ENCODE peak calls at places on chromosomes 13 and 19, in eight cellular contexts. S is IMR-90, Y is amniotic epithelial cell, U is NCI-H2081, Q is psoas muscle, I is thoracic aorta, M is GDM1, A is SK-N-SH. X is an unnamed sample.

GRCh38 chr13:47327856-47328255 is 431.0 kb upstream of the HTR2A start:
- DNase-seq in S (no peak), Y (peak), U (no peak), Q (no peak), I (no peak), M (no peak), A (no peak), X (no peak)

GRCh38 chr19:41928221-41928683 is at the start of gene ERFL:
- DNase-seq in S (no peak), Y (no peak), U (no peak), Q (no peak), I (no peak), M (peak), A (peak), X (peak)

GRCh38 chr19:10831980-10832658 is 3.9 kb downstream of the TMED1 start:
- DNase-seq in S (no peak), Y (no peak), U (no peak), Q (no peak), I (no peak), M (no peak), A (no peak), X (peak)

GRCh38 chr19:29574518-29574917 is 31.6 kb upstream of the POP4 start:
- DNase-seq in S (no peak), Y (no peak), U (no peak), Q (no peak), I (no peak), M (no peak), A (no peak), X (peak)

GRCh38 chr19:18167975-18168645 is 5.5 kb upstream of the IFI30 start:
- DNase-seq in S (peak), Y (peak), U (no peak), Q (peak), I (no peak), M (peak), A (peak), X (peak)

GRCh38 chr13:71632721-71633120 is 234.3 kb downstream of the DACH1 start:
- DNase-seq in S (no peak), Y (no peak), U (no peak), Q (no peak), I (no peak), M (no peak), A (no peak), X (no peak)

GRCh38 chr19:1221141-1221903 is 15.7 kb downstream of the STK11 start:
- DNase-seq in S (peak), Y (peak), U (no peak), Q (peak), I (no peak), M (no peak), A (peak), X (no peak)

GRCh38 chr19:23909222-23909621 is 5.5 kb upstream of the ZNF726 start:
- DNase-seq in S (no peak), Y (no peak), U (no peak), Q (no peak), I (no peak), M (no peak), A (no peak), X (no peak)

GRCh38 chr19:7862413-7862951 is 11.7 kb downstream of the PRR36 start:
- DNase-seq in S (peak), Y (peak), U (no peak), Q (peak), I (no peak), M (no peak), A (peak), X (peak)

GRCh38 chr13:63190742-63191141 is 1775.1 kb upstream of the PCDH20 start:
- DNase-seq in S (peak), Y (peak), U (no peak), Q (no peak), I (no peak), M (no peak), A (no peak), X (no peak)

GRCh38 chr13:110546933-110547332 is 14.6 kb downstream of the RAB20 start:
- DNase-seq in S (peak), Y (peak), U (no peak), Q (peak), I (no peak), M (no peak), A (no peak), X (no peak)

GRCh38 chr19:46283771-46284170 is 13.1 kb upstream of the HIF3A start:
- DNase-seq in S (no peak), Y (no peak), U (no peak), Q (no peak), I (no peak), M (no peak), A (no peak), X (no peak)

GRCh38 chr19:29415507-29415906 is 110.3 kb upstream of the VSTM2B start:
- DNase-seq in S (no peak), Y (no peak), U (no peak), Q (no peak), I (no peak), M (no peak), A (no peak), X (no peak)

GRCh38 chr13:96835591-96835990 is 158.7 kb downstream of the OXGR1 start:
- DNase-seq in S (no peak), Y (no peak), U (no peak), Q (no peak), I (no peak), M (no peak), A (no peak), X (no peak)

GRCh38 chr19:50796634-50797428 is 6.6 kb downstream of the ACP4 start:
- DNase-seq in S (no peak), Y (no peak), U (no peak), Q (no peak), I (no peak), M (no peak), A (no peak), X (no peak)

GRCh38 chr13:98622926-98623325 is 46.0 kb upstream of the STK24 start:
- DNase-seq in S (no peak), Y (no peak), U (no peak), Q (no peak), I (no peak), M (no peak), A (peak), X (no peak)

GRCh38 chr19:3389446-3389778 is 23.0 kb downstream of the NFIC start:
- DNase-seq in S (no peak), Y (no peak), U (no peak), Q (no peak), I (no peak), M (no peak), A (no peak), X (no peak)

GRCh38 chr19:31504221-31504620 is 155.0 kb upstream of the TSHZ3 start:
- DNase-seq in S (no peak), Y (no peak), U (no peak), Q (no peak), I (no peak), M (no peak), A (no peak), X (no peak)

GRCh38 chr19:43768273-43769050 is 12.3 kb downstream of the KCNN4 start:
- DNase-seq in S (no peak), Y (no peak), U (no peak), Q (peak), I (no peak), M (no peak), A (no peak), X (no peak)

GRCh38 chr13:77522444-77522843 is 13.1 kb upstream of the SCEL start:
- DNase-seq in S (no peak), Y (no peak), U (no peak), Q (no peak), I (no peak), M (no peak), A (no peak), X (no peak)

GRCh38 chr13:40139896-40140520 is 484.5 kb downstream of the COG6 start:
- DNase-seq in S (no peak), Y (peak), U (no peak), Q (no peak), I (no peak), M (no peak), A (no peak), X (no peak)

GRCh38 chr13:79621902-79622301 is 140.9 kb downstream of the NDFIP2 start:
- DNase-seq in S (no peak), Y (no peak), U (no peak), Q (no peak), I (no peak), M (no peak), A (no peak), X (no peak)

GRCh38 chr13:76542176-76542575 is 344.0 kb downstream of the KCTD12 start:
- DNase-seq in S (no peak), Y (no peak), U (no peak), Q (no peak), I (no peak), M (no peak), A (no peak), X (no peak)

GRCh38 chr19:36198116-36198515 is 16.3 kb downstream of the ZNF565 start:
- DNase-seq in S (no peak), Y (no peak), U (no peak), Q (no peak), I (no peak), M (no peak), A (no peak), X (no peak)

GRCh38 chr13:112253631-112254030 is 122.5 kb upstream of the SPACA7 start:
- DNase-seq in S (no peak), Y (no peak), U (no peak), Q (no peak), I (no peak), M (no peak), A (no peak), X (no peak)

GRCh38 chr13:29676941-29677452 is 81.5 kb upstream of the SLC7A1 start:
- DNase-seq in S (peak), Y (no peak), U (no peak), Q (no peak), I (no peak), M (no peak), A (no peak), X (no peak)

GRCh38 chr13:110860986-110861385 is 53.9 kb downstream of the ANKRD10 start:
- DNase-seq in S (no peak), Y (no peak), U (no peak), Q (no peak), I (no peak), M (no peak), A (no peak), X (no peak)

GRCh38 chr13:35914662-35915061 is 216.5 kb downstream of the DCLK1 start:
- DNase-seq in S (no peak), Y (no peak), U (no peak), Q (no peak), I (no peak), M (no peak), A (no peak), X (no peak)

X was measured in D341Med.